ENCODE peak calls at places on chromosome 5, in six cellular contexts. One of them, this sample, is unnamed.

GRCh38 chr5:52269395-52269794 is 518.3 kb upstream of the ITGA1 start:
- DNase-seq in H54: no peak
- DNase-seq in activated CD4-positive, alpha-beta T cell treated with anti-CD3 and anti-CD28 coated beads, Interleukin-2, amount 50 U/mL, for 1 hour: no peak
- DNase-seq in RWPE1: no peak
- DNase-seq in M059J: no peak
- DNase-seq in activated T-cell treated with anti-CD3 and anti-CD28 coated beads, Interleukin-2, amount 50 U/mL, for 72 hours: no peak
- DNase-seq in this sample: no peak

GRCh38 chr5:61805101-61805500 is 473.0 kb downstream of the ZSWIM6 start:
- DNase-seq in activated T-cell treated with anti-CD3 and anti-CD28 coated beads, Interleukin-2, amount 50 U/mL, for 72 hours: no peak
- DNase-seq in activated CD4-positive, alpha-beta T cell treated with anti-CD3 and anti-CD28 coated beads, Interleukin-2, amount 50 U/mL, for 1 hour: no peak
- DNase-seq in H54: peak; percentile 7
- DNase-seq in RWPE1: peak; percentile 87
- DNase-seq in M059J: peak; percentile 88
- DNase-seq in this sample: peak; percentile 88

GRCh38 chr5:22500521-22500920 is 352.6 kb downstream of the CDH12 start:
- DNase-seq in M059J: no peak
- DNase-seq in activated CD4-positive, alpha-beta T cell treated with anti-CD3 and anti-CD28 coated beads, Interleukin-2, amount 50 U/mL, for 1 hour: no peak
- DNase-seq in RWPE1: no peak
- DNase-seq in activated T-cell treated with anti-CD3 and anti-CD28 coated beads, Interleukin-2, amount 50 U/mL, for 72 hours: no peak
- DNase-seq in H54: no peak
- DNase-seq in this sample: no peak

GRCh38 chr5:161266954-161267353 is 279.6 kb downstream of the GABRB2 start:
- DNase-seq in M059J: no peak
- DNase-seq in RWPE1: no peak
- DNase-seq in activated T-cell treated with anti-CD3 and anti-CD28 coated beads, Interleukin-2, amount 50 U/mL, for 72 hours: no peak
- DNase-seq in H54: no peak
- DNase-seq in activated CD4-positive, alpha-beta T cell treated with anti-CD3 and anti-CD28 coated beads, Interleukin-2, amount 50 U/mL, for 1 hour: no peak
- DNase-seq in this sample: no peak

GRCh38 chr5:151966046-151966445 is 41.4 kb upstream of the GLRA1 start:
- DNase-seq in activated T-cell treated with anti-CD3 and anti-CD28 coated beads, Interleukin-2, amount 50 U/mL, for 72 hours: no peak
- DNase-seq in activated CD4-positive, alpha-beta T cell treated with anti-CD3 and anti-CD28 coated beads, Interleukin-2, amount 50 U/mL, for 1 hour: no peak
- DNase-seq in RWPE1: no peak
- DNase-seq in M059J: no peak
- DNase-seq in H54: no peak
- DNase-seq in this sample: no peak

GRCh38 chr5:108379722-108380530 is 2.0 kb downstream of the FBXL17 start:
- DNase-seq in H54: no peak
- DNase-seq in M059J: peak; percentile 27
- DNase-seq in RWPE1: no peak
- DNase-seq in activated T-cell treated with anti-CD3 and anti-CD28 coated beads, Interleukin-2, amount 50 U/mL, for 72 hours: no peak
- DNase-seq in activated CD4-positive, alpha-beta T cell treated with anti-CD3 and anti-CD28 coated beads, Interleukin-2, amount 50 U/mL, for 1 hour: no peak
- DNase-seq in this sample: peak; percentile 49

GRCh38 chr5:97412959-97413358 is 229.9 kb upstream of the RIOK2 start:
- DNase-seq in H54: no peak
- DNase-seq in activated T-cell treated with anti-CD3 and anti-CD28 coated beads, Interleukin-2, amount 50 U/mL, for 72 hours: no peak
- DNase-seq in activated CD4-positive, alpha-beta T cell treated with anti-CD3 and anti-CD28 coated beads, Interleukin-2, amount 50 U/mL, for 1 hour: no peak
- DNase-seq in RWPE1: no peak
- DNase-seq in M059J: no peak
- DNase-seq in this sample: no peak

GRCh38 chr5:144125163-144125726 is 45.2 kb downstream of the YIPF5 start:
- DNase-seq in activated CD4-positive, alpha-beta T cell treated with anti-CD3 and anti-CD28 coated beads, Interleukin-2, amount 50 U/mL, for 1 hour: no peak
- DNase-seq in M059J: peak; percentile 58
- DNase-seq in H54: no peak
- DNase-seq in activated T-cell treated with anti-CD3 and anti-CD28 coated beads, Interleukin-2, amount 50 U/mL, for 72 hours: no peak
- DNase-seq in RWPE1: no peak
- DNase-seq in this sample: peak; percentile 66

GRCh38 chr5:96657068-96657467 is 5.1 kb upstream of the CAST start:
- DNase-seq in RWPE1: peak; percentile 96
- DNase-seq in activated CD4-positive, alpha-beta T cell treated with anti-CD3 and anti-CD28 coated beads, Interleukin-2, amount 50 U/mL, for 1 hour: peak; percentile 7
- DNase-seq in M059J: peak; percentile 96
- DNase-seq in H54: peak; percentile 54
- DNase-seq in activated T-cell treated with anti-CD3 and anti-CD28 coated beads, Interleukin-2, amount 50 U/mL, for 72 hours: peak; percentile 72
- DNase-seq in this sample: peak; percentile 96

GRCh38 chr5:176534640-176535039 is 2.6 kb downstream of the RNF44 start:
- DNase-seq in H54: no peak
- DNase-seq in activated T-cell treated with anti-CD3 and anti-CD28 coated beads, Interleukin-2, amount 50 U/mL, for 72 hours: no peak
- DNase-seq in activated CD4-positive, alpha-beta T cell treated with anti-CD3 and anti-CD28 coated beads, Interleukin-2, amount 50 U/mL, for 1 hour: no peak
- DNase-seq in RWPE1: no peak
- DNase-seq in M059J: no peak
- DNase-seq in this sample: no peak

GRCh38 chr5:169107316-169107715 is 193.6 kb downstream of the SLIT3 start:
- DNase-seq in activated T-cell treated with anti-CD3 and anti-CD28 coated beads, Interleukin-2, amount 50 U/mL, for 72 hours: no peak
- DNase-seq in RWPE1: no peak
- DNase-seq in activated CD4-positive, alpha-beta T cell treated with anti-CD3 and anti-CD28 coated beads, Interleukin-2, amount 50 U/mL, for 1 hour: no peak
- DNase-seq in M059J: peak; percentile 50
- DNase-seq in H54: no peak
- DNase-seq in this sample: peak; percentile 59

GRCh38 chr5:180787711-180788431 is 14.7 kb downstream of the MGAT1 start:
- DNase-seq in RWPE1: no peak
- DNase-seq in H54: no peak
- DNase-seq in activated CD4-positive, alpha-beta T cell treated with anti-CD3 and anti-CD28 coated beads, Interleukin-2, amount 50 U/mL, for 1 hour: no peak
- DNase-seq in M059J: no peak
- DNase-seq in activated T-cell treated with anti-CD3 and anti-CD28 coated beads, Interleukin-2, amount 50 U/mL, for 72 hours: no peak
- DNase-seq in this sample: peak; percentile 32

GRCh38 chr5:81817980-81818379 is 67.1 kb upstream of the SSBP2 start:
- DNase-seq in RWPE1: no peak
- DNase-seq in activated T-cell treated with anti-CD3 and anti-CD28 coated beads, Interleukin-2, amount 50 U/mL, for 72 hours: no peak
- DNase-seq in H54: no peak
- DNase-seq in M059J: no peak
- DNase-seq in activated CD4-positive, alpha-beta T cell treated with anti-CD3 and anti-CD28 coated beads, Interleukin-2, amount 50 U/mL, for 1 hour: no peak
- DNase-seq in this sample: no peak

GRCh38 chr5:171155621-171156020 is 153.4 kb upstream of the TLX3 start:
- DNase-seq in M059J: no peak
- DNase-seq in activated CD4-positive, alpha-beta T cell treated with anti-CD3 and anti-CD28 coated beads, Interleukin-2, amount 50 U/mL, for 1 hour: no peak
- DNase-seq in RWPE1: peak; percentile 25
- DNase-seq in activated T-cell treated with anti-CD3 and anti-CD28 coated beads, Interleukin-2, amount 50 U/mL, for 72 hours: no peak
- DNase-seq in H54: no peak
- DNase-seq in this sample: peak; percentile 71

GRCh38 chr5:110751902-110752762 is 13.3 kb downstream of the SLC25A46 start:
- DNase-seq in M059J: peak; percentile 93
- DNase-seq in activated CD4-positive, alpha-beta T cell treated with anti-CD3 and anti-CD28 coated beads, Interleukin-2, amount 50 U/mL, for 1 hour: no peak
- DNase-seq in H54: no peak
- DNase-seq in RWPE1: no peak
- DNase-seq in activated T-cell treated with anti-CD3 and anti-CD28 coated beads, Interleukin-2, amount 50 U/mL, for 72 hours: peak; percentile 58
- DNase-seq in this sample: peak; percentile 68

GRCh38 chr5:131541766-131542165 is 93.3 kb downstream of the RAPGEF6 start:
- DNase-seq in H54: no peak
- DNase-seq in activated T-cell treated with anti-CD3 and anti-CD28 coated beads, Interleukin-2, amount 50 U/mL, for 72 hours: no peak
- DNase-seq in M059J: peak; percentile 9
- DNase-seq in RWPE1: peak; percentile 52
- DNase-seq in activated CD4-positive, alpha-beta T cell treated with anti-CD3 and anti-CD28 coated beads, Interleukin-2, amount 50 U/mL, for 1 hour: no peak
- DNase-seq in this sample: no peak

GRCh38 chr5:172901012-172901780 is 58.0 kb upstream of the RPL26L1 start:
- DNase-seq in RWPE1: no peak
- DNase-seq in activated T-cell treated with anti-CD3 and anti-CD28 coated beads, Interleukin-2, amount 50 U/mL, for 72 hours: no peak
- DNase-seq in activated CD4-positive, alpha-beta T cell treated with anti-CD3 and anti-CD28 coated beads, Interleukin-2, amount 50 U/mL, for 1 hour: no peak
- DNase-seq in M059J: peak; percentile 99
- DNase-seq in H54: no peak
- DNase-seq in this sample: peak; percentile 98

GRCh38 chr5:177260961-177261360 is 42.6 kb downstream of the RAB24 start:
- DNase-seq in activated CD4-positive, alpha-beta T cell treated with anti-CD3 and anti-CD28 coated beads, Interleukin-2, amount 50 U/mL, for 1 hour: no peak
- DNase-seq in RWPE1: no peak
- DNase-seq in M059J: no peak
- DNase-seq in activated T-cell treated with anti-CD3 and anti-CD28 coated beads, Interleukin-2, amount 50 U/mL, for 72 hours: no peak
- DNase-seq in H54: no peak
- DNase-seq in this sample: no peak

GRCh38 chr5:1755321-1755949 is 44.2 kb downstream of the MRPL36 start:
- DNase-seq in activated CD4-positive, alpha-beta T cell treated with anti-CD3 and anti-CD28 coated beads, Interleukin-2, amount 50 U/mL, for 1 hour: no peak
- DNase-seq in H54: no peak
- DNase-seq in M059J: no peak
- DNase-seq in activated T-cell treated with anti-CD3 and anti-CD28 coated beads, Interleukin-2, amount 50 U/mL, for 72 hours: no peak
- DNase-seq in RWPE1: no peak
- DNase-seq in this sample: no peak

GRCh38 chr5:35367534-35367933 is 137.2 kb upstream of the PRLR start:
- DNase-seq in H54: no peak
- DNase-seq in activated CD4-positive, alpha-beta T cell treated with anti-CD3 and anti-CD28 coated beads, Interleukin-2, amount 50 U/mL, for 1 hour: no peak
- DNase-seq in M059J: no peak
- DNase-seq in RWPE1: no peak
- DNase-seq in activated T-cell treated with anti-CD3 and anti-CD28 coated beads, Interleukin-2, amount 50 U/mL, for 72 hours: no peak
- DNase-seq in this sample: no peak

GRCh38 chr5:77707786-77708185 is 68.4 kb downstream of the TBCA start:
- DNase-seq in activated CD4-positive, alpha-beta T cell treated with anti-CD3 and anti-CD28 coated beads, Interleukin-2, amount 50 U/mL, for 1 hour: no peak
- DNase-seq in RWPE1: no peak
- DNase-seq in H54: no peak
- DNase-seq in activated T-cell treated with anti-CD3 and anti-CD28 coated beads, Interleukin-2, amount 50 U/mL, for 72 hours: no peak
- DNase-seq in M059J: peak; percentile 14
- DNase-seq in this sample: peak; percentile 34

GRCh38 chr5:113378960-113379541 is 55.7 kb downstream of the TSSK1B start:
- DNase-seq in RWPE1: peak; percentile 82
- DNase-seq in H54: peak; percentile 18
- DNase-seq in activated CD4-positive, alpha-beta T cell treated with anti-CD3 and anti-CD28 coated beads, Interleukin-2, amount 50 U/mL, for 1 hour: peak; percentile 49
- DNase-seq in M059J: peak; percentile 54
- DNase-seq in activated T-cell treated with anti-CD3 and anti-CD28 coated beads, Interleukin-2, amount 50 U/mL, for 72 hours: peak; percentile 68
- DNase-seq in this sample: peak; percentile 21

GRCh38 chr5:172417983-172418630 is 36.2 kb downstream of the SH3PXD2B start:
- DNase-seq in M059J: peak; percentile 89
- DNase-seq in H54: peak; percentile 46
- DNase-seq in RWPE1: peak; percentile 97
- DNase-seq in activated T-cell treated with anti-CD3 and anti-CD28 coated beads, Interleukin-2, amount 50 U/mL, for 72 hours: no peak
- DNase-seq in activated CD4-positive, alpha-beta T cell treated with anti-CD3 and anti-CD28 coated beads, Interleukin-2, amount 50 U/mL, for 1 hour: no peak
- DNase-seq in this sample: peak; percentile 97

GRCh38 chr5:83035373-83036170 is 41.6 kb downstream of the TMEM167A start:
- DNase-seq in H54: no peak
- DNase-seq in M059J: no peak
- DNase-seq in activated CD4-positive, alpha-beta T cell treated with anti-CD3 and anti-CD28 coated beads, Interleukin-2, amount 50 U/mL, for 1 hour: no peak
- DNase-seq in activated T-cell treated with anti-CD3 and anti-CD28 coated beads, Interleukin-2, amount 50 U/mL, for 72 hours: no peak
- DNase-seq in RWPE1: no peak
- DNase-seq in this sample: no peak

GRCh38 chr5:97101189-97101910 is 41.1 kb downstream of the LIX1 start:
- DNase-seq in activated CD4-positive, alpha-beta T cell treated with anti-CD3 and anti-CD28 coated beads, Interleukin-2, amount 50 U/mL, for 1 hour: no peak
- DNase-seq in activated T-cell treated with anti-CD3 and anti-CD28 coated beads, Interleukin-2, amount 50 U/mL, for 72 hours: no peak
- DNase-seq in RWPE1: no peak
- DNase-seq in M059J: peak; percentile 50
- DNase-seq in H54: no peak
- DNase-seq in this sample: peak; percentile 25

GRCh38 chr5:6845856-6846255 is 132.6 kb downstream of the TENT4A start:
- DNase-seq in activated T-cell treated with anti-CD3 and anti-CD28 coated beads, Interleukin-2, amount 50 U/mL, for 72 hours: no peak
- DNase-seq in RWPE1: no peak
- DNase-seq in activated CD4-positive, alpha-beta T cell treated with anti-CD3 and anti-CD28 coated beads, Interleukin-2, amount 50 U/mL, for 1 hour: no peak
- DNase-seq in H54: no peak
- DNase-seq in M059J: no peak
- DNase-seq in this sample: no peak

GRCh38 chr5:6721442-6721841 is 8.2 kb downstream of the TENT4A start:
- DNase-seq in H54: no peak
- DNase-seq in RWPE1: no peak
- DNase-seq in activated CD4-positive, alpha-beta T cell treated with anti-CD3 and anti-CD28 coated beads, Interleukin-2, amount 50 U/mL, for 1 hour: no peak
- DNase-seq in activated T-cell treated with anti-CD3 and anti-CD28 coated beads, Interleukin-2, amount 50 U/mL, for 72 hours: no peak
- DNase-seq in M059J: no peak
- DNase-seq in this sample: no peak

GRCh38 chr5:14337603-14338002 is 194.5 kb downstream of the TRIO start:
- DNase-seq in activated T-cell treated with anti-CD3 and anti-CD28 coated beads, Interleukin-2, amount 50 U/mL, for 72 hours: no peak
- DNase-seq in RWPE1: no peak
- DNase-seq in H54: no peak
- DNase-seq in M059J: no peak
- DNase-seq in activated CD4-positive, alpha-beta T cell treated with anti-CD3 and anti-CD28 coated beads, Interleukin-2, amount 50 U/mL, for 1 hour: no peak
- DNase-seq in this sample: no peak

GRCh38 chr5:77390795-77391194 is 101.3 kb downstream of the WDR41 start:
- DNase-seq in RWPE1: no peak
- DNase-seq in M059J: peak; percentile 86
- DNase-seq in activated T-cell treated with anti-CD3 and anti-CD28 coated beads, Interleukin-2, amount 50 U/mL, for 72 hours: no peak
- DNase-seq in activated CD4-positive, alpha-beta T cell treated with anti-CD3 and anti-CD28 coated beads, Interleukin-2, amount 50 U/mL, for 1 hour: no peak
- DNase-seq in H54: no peak
- DNase-seq in this sample: peak; percentile 61

GRCh38 chr5:43193171-43193951 is 1.3 kb downstream of the NIM1K start:
- DNase-seq in activated T-cell treated with anti-CD3 and anti-CD28 coated beads, Interleukin-2, amount 50 U/mL, for 72 hours: peak; percentile 40
- DNase-seq in H54: peak; percentile 63
- DNase-seq in activated CD4-positive, alpha-beta T cell treated with anti-CD3 and anti-CD28 coated beads, Interleukin-2, amount 50 U/mL, for 1 hour: no peak
- DNase-seq in RWPE1: peak; percentile 90
- DNase-seq in M059J: peak; percentile 90
- DNase-seq in this sample: peak; percentile 89

GRCh38 chr5:132421442-132421841 is 51.9 kb downstream of the SLC22A5 start:
- DNase-seq in M059J: no peak
- DNase-seq in activated T-cell treated with anti-CD3 and anti-CD28 coated beads, Interleukin-2, amount 50 U/mL, for 72 hours: no peak
- DNase-seq in activated CD4-positive, alpha-beta T cell treated with anti-CD3 and anti-CD28 coated beads, Interleukin-2, amount 50 U/mL, for 1 hour: no peak
- DNase-seq in H54: no peak
- DNase-seq in RWPE1: no peak
- DNase-seq in this sample: no peak

GRCh38 chr5:135033026-135033861 is 784 bp downstream of the PITX1 start:
- DNase-seq in M059J: peak; percentile 60
- DNase-seq in activated T-cell treated with anti-CD3 and anti-CD28 coated beads, Interleukin-2, amount 50 U/mL, for 72 hours: peak; percentile 49
- DNase-seq in RWPE1: peak; percentile 55
- DNase-seq in activated CD4-positive, alpha-beta T cell treated with anti-CD3 and anti-CD28 coated beads, Interleukin-2, amount 50 U/mL, for 1 hour: no peak
- DNase-seq in H54: peak; percentile 70
- DNase-seq in this sample: no peak

GRCh38 chr5:160237571-160238093 is 8.3 kb downstream of the FABP6 start:
- DNase-seq in activated T-cell treated with anti-CD3 and anti-CD28 coated beads, Interleukin-2, amount 50 U/mL, for 72 hours: no peak
- DNase-seq in RWPE1: no peak
- DNase-seq in H54: no peak
- DNase-seq in activated CD4-positive, alpha-beta T cell treated with anti-CD3 and anti-CD28 coated beads, Interleukin-2, amount 50 U/mL, for 1 hour: no peak
- DNase-seq in M059J: no peak
- DNase-seq in this sample: no peak

GRCh38 chr5:111930905-111931461 is 174.0 kb upstream of the NREP start:
- DNase-seq in M059J: peak; percentile 92
- DNase-seq in activated T-cell treated with anti-CD3 and anti-CD28 coated beads, Interleukin-2, amount 50 U/mL, for 72 hours: no peak
- DNase-seq in H54: no peak
- DNase-seq in activated CD4-positive, alpha-beta T cell treated with anti-CD3 and anti-CD28 coated beads, Interleukin-2, amount 50 U/mL, for 1 hour: no peak
- DNase-seq in RWPE1: peak; percentile 36
- DNase-seq in this sample: peak; percentile 87

GRCh38 chr5:141747152-141747640 is 65.2 kb upstream of the ARAP3 start:
- DNase-seq in activated CD4-positive, alpha-beta T cell treated with anti-CD3 and anti-CD28 coated beads, Interleukin-2, amount 50 U/mL, for 1 hour: no peak
- DNase-seq in M059J: peak; percentile 58
- DNase-seq in H54: peak; percentile 64
- DNase-seq in activated T-cell treated with anti-CD3 and anti-CD28 coated beads, Interleukin-2, amount 50 U/mL, for 72 hours: no peak
- DNase-seq in RWPE1: peak; percentile 65
- DNase-seq in this sample: peak; percentile 29

This sample was measured in astrocyte.